ENCODE peak calls at places on chromosomes 1 and 21, in six cellular contexts. M is IMR-90, H is mammary epithelial cell, B is PC-3, U is DND-41, O is fibroblast of lung. F is an unnamed sample.

GRCh38 chr21:37378700-37379139 is 12.1 kb downstream of the DYRK1A start:
- DNase-seq in M (no peak), H (no peak), B (no peak), U (no peak), O (no peak), F (no peak)

GRCh38 chr1:207941664-207942063 is 30.7 kb upstream of the CD34 start:
- DNase-seq in M (peak; percentile 50), H (peak; percentile 23), B (no peak), U (no peak), O (peak; percentile 79), F (no peak)

GRCh38 chr1:210541680-210542358 is 213.1 kb downstream of the HHAT start:
- DNase-seq in M (peak; percentile 5), H (no peak), B (no peak), U (no peak), O (peak; percentile 47), F (no peak)

GRCh38 chr1:17603091-17603841 is 63.8 kb downstream of the ARHGEF10L start:
- DNase-seq in M (no peak), H (no peak), B (no peak), U (no peak), O (no peak), F (no peak)

GRCh38 chr1:226424228-226425003 is 16.5 kb upstream of the PARP1 start:
- DNase-seq in M (peak; percentile 10), H (peak; percentile 39), B (peak; percentile 71), U (no peak), O (peak; percentile 61), F (no peak)

GRCh38 chr1:203368624-203369451 is 17.9 kb upstream of the FMOD start:
- DNase-seq in M (peak; percentile 69), H (peak; percentile 81), B (peak; percentile 14), U (no peak), O (peak; percentile 5), F (no peak)

GRCh38 chr1:77926561-77927357 is 38.3 kb downstream of the NEXN start:
- DNase-seq in M (no peak), H (no peak), B (no peak), U (peak; percentile 32), O (no peak), F (no peak)

GRCh38 chr1:218865591-218865990 is 308.1 kb upstream of the LYPLAL1 start:
- DNase-seq in M (peak; percentile 47), H (peak; percentile 79), B (peak; percentile 66), U (no peak), O (peak; percentile 80), F (no peak)

GRCh38 chr1:232018512-232019340 is 392.1 kb downstream of the DISC1 start:
- DNase-seq in M (no peak), H (no peak), B (no peak), U (no peak), O (no peak), F (no peak)

GRCh38 chr1:161494069-161494735 is 11.1 kb upstream of the FCGR2A start:
- DNase-seq in M (no peak), H (no peak), B (no peak), U (no peak), O (no peak), F (no peak)

GRCh38 chr21:35476616-35477395 is 427.7 kb upstream of the RUNX1 start:
- DNase-seq in M (peak; percentile 71), H (no peak), B (peak; percentile 54), U (peak; percentile 72), O (peak; percentile 74), F (no peak)

GRCh38 chr1:3393024-3393986 is 61.2 kb upstream of the ARHGEF16 start:
- DNase-seq in M (peak; percentile 12), H (no peak), B (no peak), U (no peak), O (no peak), F (no peak)

GRCh38 chr1:101366513-101367215 is 129.8 kb downstream of the S1PR1 start:
- DNase-seq in M (peak; percentile 53), H (peak; percentile 11), B (peak; percentile 37), U (no peak), O (peak; percentile 25), F (no peak)

GRCh38 chr1:44707959-44708831 is 22.8 kb downstream of the RNU5D-1 start:
- DNase-seq in M (peak; percentile 45), H (peak; percentile 60), B (peak; percentile 57), U (peak; percentile 37), O (peak; percentile 47), F (peak; percentile 40)

GRCh38 chr1:183069562-183070216 is 46.5 kb downstream of the LAMC1 start:
- DNase-seq in M (no peak), H (peak; percentile 73), B (peak; percentile 90), U (no peak), O (peak; percentile 68), F (no peak)

GRCh38 chr1:117860906-117861610 is 68.4 kb downstream of the GDAP2 start:
- DNase-seq in M (peak; percentile 92), H (no peak), B (no peak), U (no peak), O (peak; percentile 43), F (no peak)

GRCh38 chr1:89962024-89962741 is 32.7 kb upstream of the ZNF326 start:
- DNase-seq in M (peak; percentile 68), H (no peak), B (no peak), U (no peak), O (peak; percentile 78), F (no peak)

GRCh38 chr1:118325545-118326225 is 140.7 kb upstream of the SPAG17 start:
- DNase-seq in M (no peak), H (peak; percentile 54), B (peak; percentile 79), U (no peak), O (peak; percentile 59), F (no peak)

GRCh38 chr1:203327684-203328457 is 22.6 kb downstream of the BTG2 start:
- DNase-seq in M (peak; percentile 53), H (peak; percentile 63), B (peak; percentile 68), U (peak; percentile 72), O (peak; percentile 60), F (no peak)

GRCh38 chr1:118294817-118295486 is 109.9 kb upstream of the SPAG17 start:
- DNase-seq in M (no peak), H (no peak), B (no peak), U (no peak), O (peak; percentile 23), F (no peak)

GRCh38 chr1:206985162-206985749 is 15.0 kb upstream of the FCAMR start:
- DNase-seq in M (no peak), H (no peak), B (no peak), U (no peak), O (no peak), F (no peak)

GRCh38 chr21:33268736-33269441 is 2.7 kb downstream of the IL10RB start:
- DNase-seq in M (no peak), H (peak; percentile 91), B (peak; percentile 96), U (no peak), O (no peak), F (peak; percentile 55)

GRCh38 chr1:71494163-71494562 is 413.3 kb upstream of the ZRANB2 start:
- DNase-seq in M (no peak), H (peak; percentile 18), B (peak; percentile 27), U (no peak), O (no peak), F (no peak)

DNA sequence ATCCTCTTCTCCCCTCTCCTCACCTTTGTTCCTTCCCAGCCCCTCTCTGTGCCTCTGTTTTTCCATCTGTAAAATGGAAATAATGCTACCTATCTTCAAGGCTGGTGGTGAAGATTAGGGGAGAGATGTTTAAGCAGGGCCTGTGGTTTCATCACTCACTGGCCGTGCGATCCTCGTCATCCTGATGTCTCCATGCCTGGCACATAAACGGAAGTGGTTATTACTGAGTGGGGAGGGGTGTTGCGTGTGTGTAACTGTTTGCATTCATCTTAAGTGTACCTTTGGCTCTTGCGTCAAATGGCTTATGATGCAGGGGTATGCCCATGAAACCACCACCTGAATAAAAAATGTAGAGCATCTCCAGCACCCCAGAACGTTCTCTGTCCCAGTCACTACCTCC is 17.2 kb upstream of the C1QA start:
- DNase-seq in M (no peak), H (no peak), B (no peak), U (no peak), O (no peak), F (no peak)
- H3K27ac ChIP-seq in M (no peak overlapping the region), H (no peak overlapping the region), B (no peak overlapping the region), U (no peak overlapping the region), O (no peak overlapping the region), F (no peak overlapping the region)

GRCh38 chr1:2322593-2323295 is 68.6 kb downstream of the MORN1 start:
- DNase-seq in M (no peak), H (no peak), B (no peak), U (no peak), O (no peak), F (no peak)

GRCh38 chr1:2320001-2320400 is 71.4 kb downstream of the MORN1 start:
- DNase-seq in M (no peak), H (no peak), B (no peak), U (no peak), O (no peak), F (no peak)

GRCh38 chr1:2322065-2322571 is 69.2 kb downstream of the MORN1 start:
- DNase-seq in M (peak; percentile 80), H (no peak), B (no peak), U (no peak), O (peak; percentile 92), F (peak; percentile 17)

GRCh38 chr1:2320760-2321159 is 70.6 kb downstream of the MORN1 start:
- DNase-seq in M (no peak), H (peak; percentile 26), B (no peak), U (no peak), O (peak; percentile 56), F (no peak)

DNA sequence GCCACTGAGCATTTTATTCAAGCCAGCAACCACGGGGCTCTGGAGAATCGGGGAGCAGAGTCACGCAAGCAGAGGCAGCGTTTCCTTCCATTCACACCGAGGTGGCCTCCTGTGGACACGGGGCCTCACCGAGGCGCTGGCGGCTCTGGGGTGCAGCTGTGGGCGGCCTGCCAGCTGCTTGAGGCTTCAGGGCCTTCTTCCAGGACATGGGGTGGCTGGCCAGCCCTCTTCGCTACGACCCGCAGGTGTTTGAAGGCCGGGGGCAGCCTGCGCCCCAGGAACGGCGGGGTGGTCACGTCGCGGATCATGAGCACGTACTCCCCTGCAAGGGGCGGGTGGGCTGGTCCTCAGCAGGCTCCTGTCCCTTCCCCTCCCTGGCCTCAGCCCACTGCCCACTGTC is 70.1 kb downstream of the MORN1 start:
- DNase-seq in M (no peak), H (no peak), B (no peak), U (no peak), O (no peak), F (no peak)
- H3K9ac ChIP-seq in M (no peak overlapping the region), H (no peak overlapping the region), B (no peak overlapping the region), U (no peak overlapping the region), O (no peak overlapping the region), F (no peak overlapping the region)

GRCh38 chr1:150256549-150257341 is 829 bp upstream of the CA14 start:
- DNase-seq in M (no peak), H (no peak), B (no peak), U (no peak), O (peak; percentile 23), F (no peak)
- H3K4me2 ChIP-seq in M (peak overlapping the region; percentile 64), H (peak overlapping the region; percentile 81), B (peak overlapping the region; percentile 89), U (no peak overlapping the region), O (peak overlapping the region; percentile 77), F (peak overlapping the region; percentile 98)

DNA sequence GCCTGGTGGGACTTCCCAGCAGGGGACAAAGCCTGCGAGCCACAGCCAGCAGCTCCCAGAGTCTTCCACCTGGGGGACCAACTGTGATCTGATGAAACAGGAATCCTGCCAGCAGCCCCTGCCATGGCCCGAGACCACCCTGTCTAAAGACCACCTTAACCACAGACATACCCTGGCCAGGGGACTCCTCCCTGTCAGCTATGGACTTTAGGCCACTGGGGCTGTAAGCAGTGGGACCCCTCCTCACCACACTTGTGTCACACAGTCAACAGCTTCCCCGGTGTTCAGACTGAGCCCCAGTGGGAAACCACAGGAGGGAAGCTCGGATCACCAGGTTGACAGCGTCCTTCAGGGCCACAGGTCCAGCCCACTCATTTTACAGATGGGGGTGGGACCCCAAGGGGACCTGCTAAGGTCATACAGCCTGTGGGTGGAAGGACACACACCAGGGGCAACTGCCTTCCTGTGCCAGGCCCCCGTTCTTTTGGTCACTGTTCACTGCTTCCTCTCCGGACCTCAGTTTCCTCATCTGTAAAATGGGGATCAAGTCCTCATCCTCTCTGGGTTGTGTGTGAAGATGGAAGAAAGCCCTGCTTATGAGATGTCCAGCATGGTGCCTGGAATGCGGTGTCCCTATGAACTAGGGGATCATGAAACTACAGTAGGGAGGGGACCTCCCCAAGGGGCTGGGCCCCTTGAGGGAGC is 11.4 kb downstream of the EPHA2 start:
- DNase-seq in M (no peak), H (no peak), B (no peak), U (no peak), O (no peak), F (no peak)
- H3K27ac ChIP-seq in M (peak overlapping the region; percentile 99), H (peak overlapping the region; percentile 66), B (peak overlapping the region; percentile 97), U (no peak overlapping the region), O (peak overlapping the region; percentile 97), F (peak overlapping the region; percentile 77)

F was measured in keratinocyte.